ENCODE peak calls at places on chromosomes 4 and X, in six cellular contexts. P is endothelial cell of umbilical vein, N is GM10248, Z is A549, K is pancreas, W is tibial nerve. M is an unnamed sample.
A peak's percentile ranks its signal among the peaks of the same experiment; 100 is the strongest.

GRCh38 chrX:1476682-1477081 is 24.0 kb upstream of the ASMTL start:
- DNase-seq in N (no peak), W (no peak), P (no peak), K (no peak), Z (no peak), M (no peak)

GRCh38 chr4:185222598-185222997 is 13.2 kb downstream of the SNX25 start:
- DNase-seq in W (no peak), P (no peak), K (no peak), Z (no peak), N (no peak), M (no peak)

GRCh38 chr4:88807499-88807898 is 109.9 kb upstream of the NAP1L5 start:
- DNase-seq in Z (no peak), P (peak; percentile 28), W (no peak), N (no peak), K (no peak), M (no peak)

GRCh38 chr4:70703695-70704332 is 15.5 kb downstream of the UTP3 start:
- DNase-seq in P (peak; percentile 67), K (no peak), N (no peak), W (peak; percentile 23), Z (no peak), M (no peak)

GRCh38 chrX:7088968-7089615 is 58.4 kb upstream of the STS start:
- DNase-seq in N (peak; percentile 26), Z (no peak), W (no peak), P (no peak), K (no peak), M (no peak)

GRCh38 chr4:123892368-123892961 is 495.9 kb downstream of the SPRY1 start:
- DNase-seq in Z (no peak), W (no peak), P (peak; percentile 61), N (no peak), K (no peak), M (no peak)

GRCh38 chr4:107069049-107069448 is 32.9 kb upstream of the DKK2 start:
- DNase-seq in W (no peak), K (no peak), N (peak; percentile 13), Z (no peak), P (peak; percentile 90), M (no peak)

GRCh38 chr4:13678186-13678924 is 50.8 kb upstream of the BOD1L1 start:
- DNase-seq in K (no peak), Z (no peak), W (no peak), P (peak; percentile 3), N (no peak), M (no peak)

GRCh38 chr4:23455482-23455881 is 434.4 kb downstream of the PPARGC1A start:
- DNase-seq in N (no peak), P (no peak), K (no peak), Z (no peak), W (no peak), M (no peak)

GRCh38 chrX:46611658-46612362 is 38.2 kb downstream of the CHST7 start:
- DNase-seq in N (no peak), Z (no peak), W (no peak), K (no peak), P (no peak), M (no peak)

GRCh38 chr4:101953949-101954348 is 163.4 kb downstream of the BANK1 start:
- DNase-seq in K (no peak), W (no peak), N (no peak), P (peak; percentile 25), Z (no peak), M (no peak)

GRCh38 chr4:82721819-82722423 is 76.7 kb downstream of the SCD5 start:
- DNase-seq in N (peak; percentile 30), K (no peak), P (peak; percentile 38), W (no peak), Z (no peak), M (no peak)

GRCh38 chrX:153725039-153725831 is 579 bp downstream of the ABCD1 start:
- DNase-seq in P (no peak), N (peak; percentile 30), W (no peak), K (peak; percentile 58), Z (no peak), M (no peak)

GRCh38 chr4:92305148-92305877 is 1.5 kb downstream of the GRID2 start:
- DNase-seq in P (peak; percentile 67), Z (peak; percentile 10), N (peak; percentile 14), W (no peak), K (peak; percentile 33), M (no peak)

GRCh38 chrX:53094584-53094908 is 604 bp downstream of the KANTR start:
- DNase-seq in N (no peak), K (no peak), Z (no peak), W (no peak), P (no peak), M (no peak)

GRCh38 chrX:73851014-73852009 is 288.3 kb downstream of the CHIC1 start:
- DNase-seq in K (peak; percentile 84), Z (no peak), W (no peak), N (peak; percentile 40), P (no peak), M (peak; percentile 61)

GRCh38 chrX:50448565-50448964 is 22.1 kb downstream of the DGKK start:
- DNase-seq in N (no peak), Z (peak; percentile 1), P (no peak), K (no peak), W (no peak), M (no peak)

GRCh38 chr4:57110635-57111546 is 706 bp upstream of the IGFBP7 start:
- DNase-seq in W (peak; percentile 48), K (no peak), Z (no peak), P (peak; percentile 82), N (peak; percentile 23), M (no peak)

GRCh38 chr4:175054980-175055379 is 136.8 kb downstream of the ADAM29 start:
- DNase-seq in W (no peak), P (no peak), K (no peak), Z (no peak), N (no peak), M (no peak)

GRCh38 chr4:132071815-132072214 is 1077.3 kb upstream of the PCDH10 start:
- DNase-seq in N (no peak), K (no peak), Z (no peak), W (no peak), P (peak; percentile 68), M (no peak)

GRCh38 chr4:132076829-132077228 is 1072.3 kb upstream of the PCDH10 start:
- DNase-seq in Z (no peak), W (no peak), P (no peak), N (no peak), K (no peak), M (no peak)
- TF ChIP-seq CTCF in Z (no peak), W (no peak), P (peak; percentile 2), N (no peak), K (no peak), M (no peak)

GRCh38 chrX:56563231-56564116 is at the start of gene UBQLN2:
- DNase-seq in P (peak; percentile 84), K (peak; percentile 80), W (peak; percentile 72), Z (no peak), N (peak; percentile 50), M (peak; percentile 32)
- TF ChIP-seq CTCF in P (no peak), K (no peak), W (no peak), Z (no peak), N (no peak), M (peak; percentile 0)

GRCh38 chrX:13764284-13764683 is 29.7 kb downstream of the OFD1 start:
- DNase-seq in N (no peak), K (no peak), P (no peak), W (no peak), Z (no peak), M (no peak)

GRCh38 chrX:13762015-13762414 is 27.5 kb downstream of the OFD1 start:
- DNase-seq in P (no peak), K (no peak), W (no peak), N (no peak), Z (no peak), M (no peak)

GRCh38 chrX:13763489-13763888 is 28.9 kb downstream of the OFD1 start:
- DNase-seq in P (no peak), K (no peak), W (no peak), Z (no peak), N (no peak), M (no peak)

GRCh38 chrX:13761606-13762005 is 27.1 kb downstream of the OFD1 start:
- DNase-seq in P (no peak), K (no peak), N (peak; percentile 40), Z (no peak), W (no peak), M (no peak)

GRCh38 chrX:13764765-13765164 is 30.2 kb downstream of the OFD1 start:
- DNase-seq in W (no peak), K (peak; percentile 37), P (no peak), N (no peak), Z (peak; percentile 5), M (no peak)
- TF ChIP-seq CTCF in W (peak; percentile 23), K (no peak), P (peak; percentile 24), N (no peak), Z (no peak), M (no peak)

GRCh38 chr4:37968747-37969146 is 8.5 kb downstream of the PTTG2 start:
- DNase-seq in K (no peak), Z (no peak), W (no peak), N (no peak), P (no peak), M (no peak)

GRCh38 chr4:37973481-37973880 is 13.3 kb downstream of the PTTG2 start:
- DNase-seq in P (no peak), Z (no peak), W (no peak), K (no peak), N (no peak), M (no peak)

GRCh38 chr4:37967749-37968148 is 7.6 kb downstream of the PTTG2 start:
- DNase-seq in K (no peak), N (no peak), Z (no peak), P (no peak), W (no peak), M (no peak)

GRCh38 chr4:37971202-37971601 is 11.0 kb downstream of the PTTG2 start:
- DNase-seq in K (no peak), N (no peak), W (no peak), Z (no peak), P (no peak), M (no peak)

DNA sequence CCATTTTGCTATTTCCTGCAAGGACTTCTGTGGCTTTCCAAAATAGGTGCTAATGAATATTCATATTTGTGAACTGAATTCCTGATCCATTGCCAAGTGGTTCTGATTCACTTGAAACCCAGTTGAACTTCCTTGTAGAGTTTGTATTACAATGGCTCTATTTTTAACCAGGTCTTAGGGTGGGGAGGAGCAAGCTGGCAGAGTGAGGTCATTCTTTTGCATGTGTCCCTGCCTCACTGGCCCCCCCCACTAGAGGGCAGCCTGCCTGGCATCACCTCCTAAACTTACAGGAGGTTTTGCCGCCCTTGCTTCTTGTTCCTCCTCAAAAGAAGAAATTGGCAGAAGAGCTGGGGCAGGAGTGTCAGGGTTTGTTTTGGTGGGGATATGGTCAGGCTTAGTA is 10.5 kb downstream of the PTTG2 start:
- DNase-seq in W (peak; percentile 58), K (peak; percentile 72), P (peak; percentile 49), N (no peak), Z (peak; percentile 26), M (peak; percentile 5)
- TF ChIP-seq CTCF in W (peak; percentile 18), K (peak; percentile 29), P (peak; percentile 46), N (peak; percentile 14), Z (no peak), M (peak; percentile 62)

DNA sequence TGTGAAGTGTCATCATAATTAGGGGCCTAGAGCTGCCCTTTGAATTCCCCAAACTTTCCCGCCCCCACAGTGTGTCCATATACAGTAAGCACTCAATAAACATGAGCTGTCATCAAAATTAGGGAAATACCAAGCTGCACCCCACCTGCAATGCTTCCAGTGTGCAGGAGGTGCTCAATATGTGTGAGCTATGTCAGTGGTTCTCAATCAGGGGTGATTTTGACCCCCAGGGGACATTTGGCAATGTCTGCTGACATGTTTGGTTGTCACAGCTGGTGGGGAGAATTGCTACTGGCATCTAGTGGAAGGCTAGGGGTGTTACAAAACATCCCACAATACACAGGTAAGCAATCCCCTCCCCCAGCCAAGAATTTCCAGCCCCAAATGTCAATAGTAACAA is 750 bp downstream of the CFP start:
- DNase-seq in N (no peak), P (no peak), W (no peak), Z (no peak), K (no peak), M (no peak)
- TF ChIP-seq CTCF in N (peak; percentile 36), P (peak; percentile 3), W (no peak), Z (no peak), K (no peak), M (no peak)

M was measured in esophagus squamous epithelium.